ENCODE peak calls at places on chromosomes 11 and 22, in ten cellular contexts. W, U, N, K, R, J, Q, L, S and H are unnamed samples.

GRCh38 chr22:17130199-17130598 is 9.0 kb upstream of the TMEM121B start:
- DNase-seq in J (no peak), S (peak), N (no peak), W (peak), K (no peak), Q (no peak), L (peak), U (no peak), R (no peak), H (no peak)

GRCh38 chr11:126061707-126062678 is 673 bp downstream of the CDON start:
- DNase-seq in Q (peak), J (peak), R (peak), U (peak), L (no peak), W (peak), S (peak), N (no peak), K (no peak), H (peak)

GRCh38 chr11:122159173-122159701 is 43.2 kb upstream of the BLID start:
- DNase-seq in W (peak), K (peak), R (peak), N (no peak), Q (peak), J (no peak), U (no peak), S (peak), L (peak), H (no peak)

GRCh38 chr22:45263790-45264269 is 20.9 kb upstream of the UPK3A start:
- DNase-seq in J (no peak), L (peak), S (peak), Q (peak), K (peak), R (peak), N (no peak), W (peak), U (peak), H (peak)

GRCh38 chr11:117045196-117045595 is 53.0 kb downstream of the SIK3 start:
- DNase-seq in N (no peak), J (no peak), W (peak), K (no peak), R (peak), S (peak), U (no peak), L (no peak), Q (peak), H (no peak)

GRCh38 chr11:122202951-122203456 is 87.0 kb upstream of the BLID start:
- DNase-seq in J (peak), R (peak), N (no peak), W (peak), S (peak), Q (peak), K (peak), L (peak), U (peak), H (peak)

GRCh38 chr11:103699656-103700055 is 336.8 kb upstream of the DDI1 start:
- DNase-seq in R (no peak), U (no peak), Q (no peak), L (no peak), K (no peak), W (no peak), J (no peak), N (no peak), S (no peak), H (no peak)

GRCh38 chr11:73335204-73335923 is 27.3 kb downstream of the ARHGEF17 start:
- DNase-seq in K (peak), U (peak), R (peak), L (peak), N (peak), W (peak), J (peak), Q (peak), S (peak), H (peak)

GRCh38 chr11:11968511-11969280 is 39.7 kb downstream of the DKK3 start:
- DNase-seq in L (peak), K (no peak), R (peak), J (no peak), Q (no peak), S (no peak), U (no peak), N (no peak), W (peak), H (no peak)

GRCh38 chr11:94737171-94737611 is 31.0 kb upstream of the AMOTL1 start:
- DNase-seq in W (peak), N (no peak), K (no peak), S (peak), Q (no peak), U (no peak), J (no peak), R (no peak), L (no peak), H (no peak)

GRCh38 chr11:117384045-117384444 is 56.4 kb downstream of the CEP164 start:
- DNase-seq in Q (no peak), U (no peak), N (no peak), S (peak), L (no peak), K (no peak), J (no peak), W (peak), R (peak), H (no peak)

GRCh38 chr11:71080239-71081097 is 171.9 kb downstream of the SHANK2 start:
- DNase-seq in J (peak), L (peak), U (peak), N (peak), W (peak), K (peak), R (peak), Q (peak), S (peak), H (no peak)

GRCh38 chr11:128745296-128746183 is 51.7 kb downstream of the FLI1 start:
- DNase-seq in N (no peak), U (no peak), Q (peak), L (no peak), K (no peak), R (peak), S (peak), J (no peak), W (peak), H (no peak)

GRCh38 chr11:13885083-13885482 is 77.4 kb upstream of the SPON1 start:
- DNase-seq in N (no peak), L (no peak), S (no peak), W (no peak), Q (no peak), K (no peak), U (no peak), J (no peak), R (no peak), H (no peak)

GRCh38 chr11:9053631-9054030 is 37.8 kb downstream of the SCUBE2 start:
- DNase-seq in W (peak), Q (no peak), N (no peak), L (no peak), J (no peak), R (peak), U (no peak), K (no peak), S (peak), H (no peak)

GRCh38 chr11:33941637-33942160 is 49.8 kb upstream of the LMO2 start:
- DNase-seq in J (no peak), N (no peak), Q (no peak), U (no peak), S (peak), L (no peak), W (peak), K (peak), R (peak), H (peak)

GRCh38 chr11:59822989-59823566 is 12.5 kb upstream of the MRPL16 start:
- DNase-seq in K (peak), S (peak), Q (peak), W (peak), U (no peak), L (no peak), J (peak), N (peak), R (peak), H (no peak)